ENCODE peak calls at places on chromosomes 5 and 9, in seven cellular contexts. One of them, this sample, is unnamed.

GRCh38 chr5:135489466-135490244 is 37.5 kb upstream of the TIFAB start:
- DNase-seq in T-helper 1 cell: no peak
- DNase-seq in naive thymus-derived CD8-positive, alpha-beta T cell: no peak
- DNase-seq in T-helper 2 cell: no peak
- DNase-seq in cerebellar cortex: no peak
- DNase-seq in PC-9: no peak
- DNase-seq in D341Med: no peak
- DNase-seq in this sample: no peak

GRCh38 chr9:129489838-129490582 is 130.9 kb downstream of the C9orf50 start:
- DNase-seq in T-helper 1 cell: peak
- DNase-seq in naive thymus-derived CD8-positive, alpha-beta T cell: peak
- DNase-seq in T-helper 2 cell: peak
- DNase-seq in cerebellar cortex: no peak
- DNase-seq in PC-9: no peak
- DNase-seq in D341Med: no peak
- DNase-seq in this sample: no peak

GRCh38 chr9:136853596-136854112 is 1.5 kb downstream of the MAMDC4 start:
- DNase-seq in T-helper 1 cell: peak
- DNase-seq in naive thymus-derived CD8-positive, alpha-beta T cell: peak
- DNase-seq in T-helper 2 cell: no peak
- DNase-seq in cerebellar cortex: no peak
- DNase-seq in PC-9: no peak
- DNase-seq in D341Med: no peak
- DNase-seq in this sample: no peak

GRCh38 chr9:129276486-129277260 is 98.6 kb upstream of the IER5L start:
- DNase-seq in T-helper 1 cell: no peak
- DNase-seq in naive thymus-derived CD8-positive, alpha-beta T cell: peak
- DNase-seq in T-helper 2 cell: no peak
- DNase-seq in cerebellar cortex: no peak
- DNase-seq in PC-9: no peak
- DNase-seq in D341Med: no peak
- DNase-seq in this sample: no peak

GRCh38 chr5:151151793-151152192 is 5.8 kb downstream of the ANXA6 start:
- DNase-seq in T-helper 1 cell: no peak
- DNase-seq in naive thymus-derived CD8-positive, alpha-beta T cell: no peak
- DNase-seq in T-helper 2 cell: no peak
- DNase-seq in cerebellar cortex: no peak
- DNase-seq in PC-9: no peak
- DNase-seq in D341Med: no peak
- DNase-seq in this sample: no peak

GRCh38 chr5:103446813-103447212 is 115.8 kb downstream of the NUDT12 start:
- DNase-seq in T-helper 1 cell: no peak
- DNase-seq in naive thymus-derived CD8-positive, alpha-beta T cell: no peak
- DNase-seq in T-helper 2 cell: no peak
- DNase-seq in cerebellar cortex: no peak
- DNase-seq in PC-9: no peak
- DNase-seq in D341Med: no peak
- DNase-seq in this sample: no peak

GRCh38 chr9:97272072-97272471 is 35.4 kb upstream of the CCDC180 start:
- DNase-seq in T-helper 1 cell: no peak
- DNase-seq in naive thymus-derived CD8-positive, alpha-beta T cell: no peak
- DNase-seq in T-helper 2 cell: no peak
- DNase-seq in cerebellar cortex: no peak
- DNase-seq in PC-9: no peak
- DNase-seq in D341Med: no peak
- DNase-seq in this sample: no peak

GRCh38 chr9:3337515-3337914 is 188.3 kb downstream of the RFX3 start:
- DNase-seq in T-helper 1 cell: no peak
- DNase-seq in naive thymus-derived CD8-positive, alpha-beta T cell: no peak
- DNase-seq in T-helper 2 cell: no peak
- DNase-seq in cerebellar cortex: no peak
- DNase-seq in PC-9: no peak
- DNase-seq in D341Med: no peak
- DNase-seq in this sample: no peak

GRCh38 chr9:70587143-70587710 is 172.8 kb upstream of the KLF9 start:
- DNase-seq in T-helper 1 cell: no peak
- DNase-seq in naive thymus-derived CD8-positive, alpha-beta T cell: no peak
- DNase-seq in T-helper 2 cell: no peak
- DNase-seq in cerebellar cortex: peak
- DNase-seq in PC-9: no peak
- DNase-seq in D341Med: no peak
- DNase-seq in this sample: no peak

GRCh38 chr5:61030163-61030482 is 85.1 kb downstream of the NDUFAF2 start:
- DNase-seq in T-helper 1 cell: no peak
- DNase-seq in naive thymus-derived CD8-positive, alpha-beta T cell: no peak
- DNase-seq in T-helper 2 cell: no peak
- DNase-seq in cerebellar cortex: no peak
- DNase-seq in PC-9: no peak
- DNase-seq in D341Med: no peak
- DNase-seq in this sample: no peak

GRCh38 chr5:14513266-14513665 is 68.3 kb upstream of the OTULINL start:
- DNase-seq in T-helper 1 cell: no peak
- DNase-seq in naive thymus-derived CD8-positive, alpha-beta T cell: no peak
- DNase-seq in T-helper 2 cell: no peak
- DNase-seq in cerebellar cortex: no peak
- DNase-seq in PC-9: no peak
- DNase-seq in D341Med: no peak
- DNase-seq in this sample: no peak

GRCh38 chr5:170503970-170504525 is at the start of gene KCNIP1:
- DNase-seq in T-helper 1 cell: no peak
- DNase-seq in naive thymus-derived CD8-positive, alpha-beta T cell: no peak
- DNase-seq in T-helper 2 cell: no peak
- DNase-seq in cerebellar cortex: peak
- DNase-seq in PC-9: no peak
- DNase-seq in D341Med: peak
- DNase-seq in this sample: no peak

GRCh38 chr5:55219770-55220169 is 7.3 kb downstream of the MCIDAS start:
- DNase-seq in T-helper 1 cell: no peak
- DNase-seq in naive thymus-derived CD8-positive, alpha-beta T cell: no peak
- DNase-seq in T-helper 2 cell: no peak
- DNase-seq in cerebellar cortex: no peak
- DNase-seq in PC-9: no peak
- DNase-seq in D341Med: no peak
- DNase-seq in this sample: no peak

GRCh38 chr9:126403451-126403850 is 76.8 kb downstream of the MVB12B start:
- DNase-seq in T-helper 1 cell: no peak
- DNase-seq in naive thymus-derived CD8-positive, alpha-beta T cell: no peak
- DNase-seq in T-helper 2 cell: no peak
- DNase-seq in cerebellar cortex: no peak
- DNase-seq in PC-9: no peak
- DNase-seq in D341Med: no peak
- DNase-seq in this sample: no peak

GRCh38 chr5:53642006-53642405 is 81.6 kb downstream of the NDUFS4 start:
- DNase-seq in T-helper 1 cell: no peak
- DNase-seq in naive thymus-derived CD8-positive, alpha-beta T cell: no peak
- DNase-seq in T-helper 2 cell: no peak
- DNase-seq in cerebellar cortex: no peak
- DNase-seq in PC-9: no peak
- DNase-seq in D341Med: no peak
- DNase-seq in this sample: no peak

GRCh38 chr5:39716532-39716971 is 291.8 kb upstream of the DAB2 start:
- DNase-seq in T-helper 1 cell: no peak
- DNase-seq in naive thymus-derived CD8-positive, alpha-beta T cell: peak
- DNase-seq in T-helper 2 cell: no peak
- DNase-seq in cerebellar cortex: peak
- DNase-seq in PC-9: peak
- DNase-seq in D341Med: peak
- DNase-seq in this sample: no peak

GRCh38 chr5:141402553-141403328 is at the start of gene PCDHGA9:
- DNase-seq in T-helper 1 cell: no peak
- DNase-seq in naive thymus-derived CD8-positive, alpha-beta T cell: no peak
- DNase-seq in T-helper 2 cell: no peak
- DNase-seq in cerebellar cortex: peak
- DNase-seq in PC-9: peak
- DNase-seq in D341Med: peak
- DNase-seq in this sample: no peak

GRCh38 chr5:147140558-147140957 is 94.3 kb upstream of the STK32A start:
- DNase-seq in T-helper 1 cell: no peak
- DNase-seq in naive thymus-derived CD8-positive, alpha-beta T cell: no peak
- DNase-seq in T-helper 2 cell: no peak
- DNase-seq in cerebellar cortex: no peak
- DNase-seq in PC-9: no peak
- DNase-seq in D341Med: no peak
- DNase-seq in this sample: no peak

GRCh38 chr5:116766470-116766947 is 191.9 kb upstream of the SEMA6A start:
- DNase-seq in T-helper 1 cell: no peak
- DNase-seq in naive thymus-derived CD8-positive, alpha-beta T cell: no peak
- DNase-seq in T-helper 2 cell: no peak
- DNase-seq in cerebellar cortex: no peak
- DNase-seq in PC-9: no peak
- DNase-seq in D341Med: no peak
- DNase-seq in this sample: no peak

GRCh38 chr9:33294670-33295432 is 4.5 kb downstream of the NFX1 start:
- DNase-seq in T-helper 1 cell: no peak
- DNase-seq in naive thymus-derived CD8-positive, alpha-beta T cell: no peak
- DNase-seq in T-helper 2 cell: no peak
- DNase-seq in cerebellar cortex: peak
- DNase-seq in PC-9: no peak
- DNase-seq in D341Med: no peak
- DNase-seq in this sample: no peak

GRCh38 chr5:72137826-72138409 is 30.6 kb downstream of the MAP1B start:
- DNase-seq in T-helper 1 cell: no peak
- DNase-seq in naive thymus-derived CD8-positive, alpha-beta T cell: no peak
- DNase-seq in T-helper 2 cell: no peak
- DNase-seq in cerebellar cortex: no peak
- DNase-seq in PC-9: no peak
- DNase-seq in D341Med: no peak
- DNase-seq in this sample: no peak

GRCh38 chr5:74040065-74040551 is 414.1 kb downstream of the ARHGEF28 start:
- DNase-seq in T-helper 1 cell: no peak
- DNase-seq in naive thymus-derived CD8-positive, alpha-beta T cell: no peak
- DNase-seq in T-helper 2 cell: no peak
- DNase-seq in cerebellar cortex: no peak
- DNase-seq in PC-9: no peak
- DNase-seq in D341Med: peak
- DNase-seq in this sample: no peak

GRCh38 chr5:116923344-116923743 is 348.7 kb upstream of the SEMA6A start:
- DNase-seq in T-helper 1 cell: no peak
- DNase-seq in naive thymus-derived CD8-positive, alpha-beta T cell: no peak
- DNase-seq in T-helper 2 cell: no peak
- DNase-seq in cerebellar cortex: no peak
- DNase-seq in PC-9: no peak
- DNase-seq in D341Med: peak
- DNase-seq in this sample: no peak

GRCh38 chr5:14369780-14370179 is 211.8 kb upstream of the OTULINL start:
- DNase-seq in T-helper 1 cell: no peak
- DNase-seq in naive thymus-derived CD8-positive, alpha-beta T cell: no peak
- DNase-seq in T-helper 2 cell: no peak
- DNase-seq in cerebellar cortex: no peak
- DNase-seq in PC-9: no peak
- DNase-seq in D341Med: no peak
- DNase-seq in this sample: no peak